ENCODE peak calls at places on chromosomes 5 and 9, in five cellular contexts. F, W, M, J and E are unnamed samples.

GRCh38 chr9:133956520-133957076 is 35.5 kb downstream of the VAV2 start:
- DNase-seq in F (no peak), W (peak), M (peak), J (no peak), E (no peak)

GRCh38 chr5:133287500-133287899 is 235.7 kb downstream of the HSPA4 start:
- DNase-seq in F (no peak), W (peak), M (peak), J (no peak), E (peak)

GRCh38 chr9:22142681-22143080 is 133.6 kb upstream of the CDKN2B start:
- DNase-seq in F (no peak), W (no peak), M (peak), J (no peak), E (no peak)

GRCh38 chr9:120104771-120105170 is 475.2 kb downstream of the CDK5RAP2 start:
- DNase-seq in F (no peak), W (no peak), M (no peak), J (no peak), E (no peak)

GRCh38 chr5:6410421-6410820 is 32.1 kb upstream of the MED10 start:
- DNase-seq in F (no peak), W (no peak), M (no peak), J (no peak), E (no peak)

GRCh38 chr5:10914741-10915480 is 153.9 kb upstream of the DAP start:
- DNase-seq in F (no peak), W (no peak), M (peak), J (no peak), E (no peak)

GRCh38 chr9:35487066-35487465 is 2.8 kb upstream of the RUSC2 start:
- DNase-seq in F (no peak), W (no peak), M (no peak), J (no peak), E (no peak)

GRCh38 chr5:181044662-181045305 is 4.7 kb downstream of the BTNL9 start:
- DNase-seq in F (peak), W (no peak), M (no peak), J (no peak), E (no peak)

GRCh38 chr5:72494700-72495124 is 12.5 kb downstream of the ZNF366 start:
- DNase-seq in F (no peak), W (no peak), M (peak), J (no peak), E (no peak)

GRCh38 chr5:62341783-62342475 is 35.9 kb downstream of the KIF2A start:
- DNase-seq in F (no peak), W (no peak), M (no peak), J (no peak), E (peak)

GRCh38 chr5:168023190-168023589 is 268.3 kb upstream of the WWC1 start:
- DNase-seq in F (peak), W (peak), M (no peak), J (no peak), E (no peak)

GRCh38 chr5:62002436-62002835 is 303.6 kb upstream of the KIF2A start:
- DNase-seq in F (no peak), W (no peak), M (no peak), J (no peak), E (no peak)

GRCh38 chr9:13557724-13558123 is 278.2 kb upstream of the MPDZ start:
- DNase-seq in F (no peak), W (no peak), M (no peak), J (no peak), E (no peak)

GRCh38 chr9:93209097-93209496 is 25.2 kb downstream of the WNK2 start:
- DNase-seq in F (no peak), W (peak), M (no peak), J (no peak), E (no peak)

GRCh38 chr5:6733411-6734242 is 20.4 kb downstream of the TENT4A start:
- DNase-seq in F (no peak), W (no peak), M (peak), J (no peak), E (no peak)

GRCh38 chr5:166436857-166437256 is 1854.6 kb upstream of the WWC1 start:
- DNase-seq in F (no peak), W (no peak), M (no peak), J (no peak), E (no peak)

GRCh38 chr5:110386782-110387181 is 339.7 kb downstream of the TMEM232 start:
- DNase-seq in F (no peak), W (no peak), M (peak), J (no peak), E (no peak)

GRCh38 chr5:76099286-76099702 is 16.1 kb downstream of the SV2C start:
- DNase-seq in F (no peak), W (no peak), M (no peak), J (no peak), E (peak)

GRCh38 chr9:86796671-86797070 is 150.6 kb downstream of the GAS1 start:
- DNase-seq in F (no peak), W (no peak), M (no peak), J (no peak), E (no peak)

GRCh38 chr9:4669890-4670289 is 3.6 kb upstream of the SPATA6L start:
- DNase-seq in F (no peak), W (no peak), M (no peak), J (no peak), E (no peak)

GRCh38 chr5:51387854-51388320 is 4.6 kb downstream of the ISL1 start:
- DNase-seq in F (no peak), W (peak), M (no peak), J (no peak), E (no peak)

GRCh38 chr9:841371-842209 is at the start of gene DMRT1:
- DNase-seq in F (no peak), W (peak), M (no peak), J (no peak), E (no peak)

GRCh38 chr9:22036866-22037626 is 27.9 kb upstream of the CDKN2B start:
- DNase-seq in F (no peak), W (no peak), M (no peak), J (no peak), E (no peak)

GRCh38 chr5:173625686-173626500 is 9.4 kb upstream of the BOD1 start:
- DNase-seq in F (no peak), W (peak), M (no peak), J (no peak), E (peak)

GRCh38 chr9:23850242-23851023 is 24.4 kb upstream of the ELAVL2 start:
- DNase-seq in F (no peak), W (peak), M (no peak), J (no peak), E (no peak)